ENCODE peak calls at places on chromosomes 6 and 20, in ten cellular contexts. X is NCI-H1048; U is mesendoderm; V is left ventricle myocardium inferior; N is endothelial cell; A is stimulated activated CD4-positive, alpha-beta T cell treated with anti-CD3 and anti-CD28 coated beads, Interleukin-1b, Interleukin-23, amount 100 ng/mL, for 1 hour; D is HCEC 1CT; Q is fibroblast of lung; L is tibial nerve; M is LoVo. S is an unnamed sample.

GRCh38 chr6:90469906-90470305 is 117.0 kb downstream of the MAP3K7 start:
- DNase-seq in X (no peak), U (no peak), V (no peak), N (no peak), A (no peak), D (no peak), Q (peak; percentile 91), L (peak; percentile 32), M (no peak), S (no peak)

GRCh38 chr20:41177636-41178035 is 40.3 kb downstream of the PLCG1 start:
- DNase-seq in X (no peak), U (peak; percentile 71), V (no peak), N (no peak), A (no peak), D (peak; percentile 92), Q (peak; percentile 78), L (peak; percentile 8), M (peak; percentile 39), S (no peak)

GRCh38 chr20:64073476-64074183 is 5.7 kb downstream of the RGS19 start:
- DNase-seq in X (no peak), U (no peak), V (no peak), N (no peak), A (no peak), D (no peak), Q (no peak), L (no peak), M (no peak), S (no peak)

GRCh38 chr6:132161283-132161682 is 210.1 kb upstream of the CCN2 start:
- DNase-seq in X (no peak), U (peak; percentile 81), V (no peak), N (peak; percentile 20), A (no peak), D (peak; percentile 39), Q (peak; percentile 79), L (no peak), M (peak; percentile 11), S (no peak)

GRCh38 chr6:16180696-16181428 is 52.0 kb downstream of the MYLIP start:
- DNase-seq in X (no peak), U (no peak), V (no peak), N (no peak), A (no peak), D (no peak), Q (no peak), L (no peak), M (no peak), S (no peak)

GRCh38 chr6:30837870-30838269 is 46.4 kb upstream of the DDR1 start:
- DNase-seq in X (no peak), U (no peak), V (no peak), N (no peak), A (no peak), D (no peak), Q (no peak), L (no peak), M (no peak), S (no peak)

GRCh38 chr6:130912451-130912850 is 85.2 kb downstream of the SMLR1 start:
- DNase-seq in X (no peak), U (no peak), V (no peak), N (no peak), A (no peak), D (no peak), Q (peak; percentile 23), L (no peak), M (no peak), S (no peak)

GRCh38 chr6:115004204-115004603 is 661.4 kb upstream of the HS3ST5 start:
- DNase-seq in X (no peak), U (no peak), V (no peak), N (no peak), A (no peak), D (no peak), Q (no peak), L (no peak), M (no peak), S (no peak)

GRCh38 chr20:57991211-57991841 is 237.1 kb downstream of the ANKRD60 start:
- DNase-seq in X (no peak), U (peak; percentile 63), V (no peak), N (no peak), A (no peak), D (no peak), Q (no peak), L (no peak), M (peak; percentile 16), S (no peak)

GRCh38 chr6:99467509-99468106 is 42.5 kb upstream of the PNISR start:
- DNase-seq in X (no peak), U (no peak), V (no peak), N (no peak), A (no peak), D (peak; percentile 36), Q (peak; percentile 52), L (no peak), M (peak; percentile 29), S (no peak)